ENCODE peak calls at places on chromosome 5, in six cellular contexts. I is H9; A is right cardiac atrium; M is CD8-positive, alpha-beta T cell; Z is foreskin keratinocyte; P is adrenal gland. J is an unnamed sample.

GRCh38 chr5:157529002-157529401 is 46.6 kb downstream of the ADAM19 start:
- DNase-seq in P (no peak), A (no peak), I (no peak), M (no peak), Z (no peak), J (no peak)

GRCh38 chr5:150461231-150461630 is 11.7 kb upstream of the RPS14 start:
- DNase-seq in M (no peak), A (no peak), I (no peak), Z (no peak), P (no peak), J (no peak)

GRCh38 chr5:148740966-148741742 is 85.3 kb upstream of the ADRB2 start:
- DNase-seq in A (peak; percentile 55), M (no peak), I (no peak), P (no peak), Z (peak; percentile 58), J (no peak)

GRCh38 chr5:77083088-77083487 is 4.0 kb downstream of the ZBED3 start:
- DNase-seq in A (no peak), I (no peak), Z (no peak), P (no peak), M (no peak), J (no peak)

GRCh38 chr5:68376931-68377330 is 161.4 kb downstream of the PIK3R1 start:
- DNase-seq in P (no peak), A (no peak), I (no peak), M (no peak), Z (peak; percentile 56), J (no peak)

GRCh38 chr5:89303033-89303480 is 420.1 kb upstream of the MEF2C start:
- DNase-seq in M (no peak), Z (no peak), P (no peak), A (no peak), I (no peak), J (no peak)

GRCh38 chr5:170268884-170269283 is 28.7 kb downstream of the LCP2 start:
- DNase-seq in Z (no peak), P (no peak), A (no peak), M (no peak), I (no peak), J (no peak)

GRCh38 chr5:167900521-167900920 is 390.9 kb upstream of the WWC1 start:
- DNase-seq in I (no peak), M (no peak), Z (no peak), P (no peak), A (no peak), J (no peak)

GRCh38 chr5:40736103-40736875 is 19.5 kb downstream of the TTC33 start:
- DNase-seq in Z (peak; percentile 60), P (no peak), A (no peak), I (no peak), M (no peak), J (no peak)

GRCh38 chr5:179279347-179280094 is 65.7 kb downstream of the ADAMTS2 start:
- DNase-seq in I (no peak), Z (no peak), P (no peak), A (peak; percentile 46), M (no peak), J (no peak)

GRCh38 chr5:71658916-71659661 is 60.0 kb upstream of the CARTPT start:
- DNase-seq in M (no peak), Z (no peak), P (no peak), I (no peak), A (no peak), J (no peak)

GRCh38 chr5:166962470-166962869 is 1329.0 kb upstream of the WWC1 start:
- DNase-seq in P (no peak), A (peak; percentile 22), Z (no peak), M (no peak), I (no peak), J (no peak)

GRCh38 chr5:128083811-128084227 is 253 bp downstream of the SLC12A2 start:
- DNase-seq in A (no peak), Z (no peak), M (no peak), P (no peak), I (peak; percentile 65), J (no peak)

GRCh38 chr5:39191216-39191615 is 28.1 kb downstream of the FYB1 start:
- DNase-seq in Z (no peak), I (no peak), M (peak; percentile 60), P (no peak), A (no peak), J (peak; percentile 88)

GRCh38 chr5:149062371-149063016 is 368 bp downstream of the SH3TC2 start:
- DNase-seq in A (peak; percentile 64), I (no peak), P (no peak), Z (peak; percentile 99), M (no peak), J (no peak)

GRCh38 chr5:2995035-2995434 is 243.6 kb upstream of the IRX2 start:
- DNase-seq in M (no peak), P (no peak), Z (no peak), A (no peak), I (no peak), J (no peak)

GRCh38 chr5:176771102-176771845 is 39.1 kb upstream of the UNC5A start:
- DNase-seq in M (no peak), Z (no peak), A (no peak), P (no peak), I (peak; percentile 3), J (no peak)
- H3K27me3 ChIP-seq in M (no peaks in the 10 kb centered on the region), Z (peaks cover 39% of the 10 kb centered on the region), A (no peaks in the 10 kb centered on the region), P (no peaks in the 10 kb centered on the region), I (no peaks in the 10 kb centered on the region), J (no peaks in the 10 kb centered on the region)

GRCh38 chr5:20276959-20277263 is 288.9 kb upstream of the CDH18 start:
- DNase-seq in Z (no peak), M (no peak), P (no peak), I (peak; percentile 31), A (no peak), J (no peak)

GRCh38 chr5:20276061-20276958 is 288.3 kb upstream of the CDH18 start:
- DNase-seq in P (peak; percentile 14), Z (peak; percentile 89), M (no peak), A (no peak), I (peak; percentile 25), J (no peak)
- H3K27me3 ChIP-seq in P (no peaks in the 10 kb centered on the region), Z (no peaks in the 10 kb centered on the region), M (no peaks in the 10 kb centered on the region), A (no peaks in the 10 kb centered on the region), I (no peaks in the 10 kb centered on the region), J (no peaks in the 10 kb centered on the region)

DNA sequence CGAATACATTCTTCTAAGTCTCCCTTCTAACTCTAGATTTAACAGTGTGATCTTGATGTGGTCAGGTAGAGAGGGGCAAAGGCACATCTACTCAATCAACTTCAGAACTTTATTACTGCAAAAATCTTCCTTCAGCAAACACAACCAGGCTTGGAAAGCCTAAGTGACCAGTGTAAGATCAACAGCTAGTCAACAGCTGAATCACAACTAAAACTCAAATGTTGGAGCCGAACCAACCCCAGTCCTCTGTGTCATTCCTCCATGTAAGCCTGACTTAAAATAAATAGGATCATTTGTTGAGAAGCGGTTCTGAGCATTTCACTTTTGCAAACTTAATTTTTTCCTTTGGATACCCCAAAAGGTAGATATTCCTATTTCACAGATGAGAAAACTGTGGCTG is 352.7 kb downstream of the EBF1 start:
- DNase-seq in Z (no peak), P (no peak), M (no peak), I (no peak), A (no peak), J (no peak)
- H3K27me3 ChIP-seq in Z (no peaks in the 10 kb centered on the region), P (no peaks in the 10 kb centered on the region), M (no peaks in the 10 kb centered on the region), I (no peaks in the 10 kb centered on the region), A (no peaks in the 10 kb centered on the region), J (no peaks in the 10 kb centered on the region)

GRCh38 chr5:1190915-1191314 is 10.5 kb upstream of the SLC6A19 start:
- DNase-seq in M (no peak), P (no peak), Z (no peak), I (no peak), A (peak; percentile 30), J (no peak)

GRCh38 chr5:1194378-1194777 is 7.0 kb upstream of the SLC6A19 start:
- DNase-seq in P (no peak), Z (no peak), A (no peak), M (no peak), I (no peak), J (no peak)

GRCh38 chr5:1193591-1193985 is 7.8 kb upstream of the SLC6A19 start:
- DNase-seq in Z (no peak), P (no peak), M (no peak), I (no peak), A (no peak), J (no peak)

GRCh38 chr5:1195439-1195838 is 6.0 kb upstream of the SLC6A19 start:
- DNase-seq in P (no peak), Z (no peak), A (peak; percentile 15), M (no peak), I (no peak), J (no peak)

GRCh38 chr5:1192971-1193590 is 8.3 kb upstream of the SLC6A19 start:
- DNase-seq in I (no peak), A (peak; percentile 9), Z (no peak), P (no peak), M (no peak), J (no peak)
- H3K27me3 ChIP-seq in I (no peaks in the 10 kb centered on the region), A (no peaks in the 10 kb centered on the region), Z (no peaks in the 10 kb centered on the region), P (peaks cover 13% of the 10 kb centered on the region), M (peaks cover 3% of the 10 kb centered on the region), J (peaks cover 6% of the 10 kb centered on the region)

DNA sequence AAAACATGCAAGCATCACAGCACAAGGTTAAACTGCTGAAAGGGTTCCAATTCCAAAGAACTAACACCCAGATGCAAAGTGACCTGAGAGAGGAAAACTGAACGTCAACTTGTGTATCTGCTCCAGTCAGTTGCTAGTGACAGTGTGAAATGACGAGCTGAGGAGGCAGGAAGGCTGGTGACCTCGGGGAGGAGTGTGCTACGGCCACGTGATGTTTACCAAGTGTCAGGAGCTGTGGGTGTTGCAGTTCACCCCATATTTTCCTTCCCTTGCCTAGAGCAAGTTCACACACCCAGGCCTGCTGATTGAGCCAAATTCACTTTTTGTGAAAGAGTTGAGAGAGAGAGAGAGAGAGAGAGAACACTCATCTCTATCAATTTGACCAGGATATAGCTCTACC is 231.6 kb upstream of the ANKH start:
- DNase-seq in I (no peak), A (peak; percentile 38), Z (no peak), M (no peak), P (no peak), J (no peak)
- H3K27me3 ChIP-seq in I (no peaks in the 10 kb centered on the region), A (no peaks in the 10 kb centered on the region), Z (no peaks in the 10 kb centered on the region), M (no peaks in the 10 kb centered on the region), P (no peaks in the 10 kb centered on the region), J (no peaks in the 10 kb centered on the region)

GRCh38 chr5:141733198-141733597 is 51.2 kb upstream of the ARAP3 start:
- DNase-seq in P (no peak), Z (no peak), I (no peak), A (no peak), M (no peak), J (no peak)
- H3K27me3 ChIP-seq in P (no peaks in the 10 kb centered on the region), Z (peaks cover 24% of the 10 kb centered on the region), I (no peaks in the 10 kb centered on the region), A (no peaks in the 10 kb centered on the region), M (peaks cover 6% of the 10 kb centered on the region), J (no peaks in the 10 kb centered on the region)

J was measured in DND-41.